ENCODE peak calls at places on chromosomes 7 and 10, in eight cellular contexts. One of them, this sample, is unnamed. For H3K4me1, the result is how much of the 10 kb centered on the place peaks cover.

GRCh38 chr10:77844713-77845454 is 81.7 kb downstream of the DLG5 start:
- DNase-seq in Peyer's patch: no peak
- DNase-seq in A549: peak
- DNase-seq in body of pancreas: no peak
- DNase-seq in cardiac muscle cell: no peak
- DNase-seq in left ventricle myocardium inferior: no peak
- DNase-seq in tibial artery: no peak
- DNase-seq in GM23338: peak
- DNase-seq in this sample: no peak

GRCh38 chr7:40808409-40808942 is 673.7 kb downstream of the SUGCT start:
- DNase-seq in cardiac muscle cell: no peak
- DNase-seq in GM23338: no peak
- DNase-seq in left ventricle myocardium inferior: no peak
- DNase-seq in body of pancreas: no peak
- DNase-seq in A549: no peak
- DNase-seq in Peyer's patch: no peak
- DNase-seq in tibial artery: no peak
- DNase-seq in this sample: no peak

GRCh38 chr10:90023950-90024349 is 322.6 kb downstream of the KIF20B start:
- DNase-seq in A549: no peak
- DNase-seq in GM23338: no peak
- DNase-seq in left ventricle myocardium inferior: no peak
- DNase-seq in body of pancreas: no peak
- DNase-seq in tibial artery: no peak
- DNase-seq in cardiac muscle cell: no peak
- DNase-seq in Peyer's patch: no peak
- DNase-seq in this sample: no peak

GRCh38 chr10:31100662-31101061 is 69.0 kb upstream of the ZNF438 start:
- DNase-seq in cardiac muscle cell: no peak
- DNase-seq in left ventricle myocardium inferior: no peak
- DNase-seq in GM23338: no peak
- DNase-seq in tibial artery: no peak
- DNase-seq in A549: no peak
- DNase-seq in body of pancreas: no peak
- DNase-seq in Peyer's patch: no peak
- DNase-seq in this sample: no peak

GRCh38 chr7:100583132-100584045 is 2.5 kb downstream of the LRCH4 start:
- DNase-seq in Peyer's patch: peak
- DNase-seq in left ventricle myocardium inferior: peak
- DNase-seq in tibial artery: peak
- DNase-seq in A549: no peak
- DNase-seq in body of pancreas: peak
- DNase-seq in GM23338: peak
- DNase-seq in cardiac muscle cell: peak
- DNase-seq in this sample: no peak

GRCh38 chr7:23216021-23216420 is 30.6 kb upstream of the GPNMB start:
- DNase-seq in left ventricle myocardium inferior: peak
- DNase-seq in tibial artery: peak
- DNase-seq in body of pancreas: no peak
- DNase-seq in GM23338: no peak
- DNase-seq in A549: no peak
- DNase-seq in Peyer's patch: no peak
- DNase-seq in cardiac muscle cell: no peak
- DNase-seq in this sample: no peak

GRCh38 chr10:117262296-117263293 is 21.7 kb downstream of the SLC18A2 start:
- DNase-seq in Peyer's patch: no peak
- DNase-seq in tibial artery: no peak
- DNase-seq in cardiac muscle cell: no peak
- DNase-seq in A549: no peak
- DNase-seq in body of pancreas: no peak
- DNase-seq in GM23338: no peak
- DNase-seq in left ventricle myocardium inferior: no peak
- DNase-seq in this sample: peak

GRCh38 chr7:7125993-7126392 is 56.4 kb upstream of the C1GALT1 start:
- DNase-seq in GM23338: no peak
- DNase-seq in left ventricle myocardium inferior: no peak
- DNase-seq in A549: no peak
- DNase-seq in body of pancreas: no peak
- DNase-seq in tibial artery: no peak
- DNase-seq in cardiac muscle cell: no peak
- DNase-seq in Peyer's patch: no peak
- DNase-seq in this sample: no peak

GRCh38 chr10:63429280-63429679 is 36.5 kb downstream of the JMJD1C start:
- DNase-seq in A549: no peak
- DNase-seq in GM23338: no peak
- DNase-seq in body of pancreas: no peak
- DNase-seq in left ventricle myocardium inferior: no peak
- DNase-seq in Peyer's patch: no peak
- DNase-seq in tibial artery: no peak
- DNase-seq in cardiac muscle cell: no peak
- DNase-seq in this sample: no peak

GRCh38 chr10:91493313-91493712 is 83.2 kb downstream of the HECTD2 start:
- DNase-seq in tibial artery: no peak
- DNase-seq in A549: peak
- DNase-seq in left ventricle myocardium inferior: no peak
- DNase-seq in body of pancreas: no peak
- DNase-seq in GM23338: peak
- DNase-seq in Peyer's patch: no peak
- DNase-seq in cardiac muscle cell: peak
- DNase-seq in this sample: no peak

GRCh38 chr7:99362801-99363200 is 11.7 kb upstream of the ARPC1B start:
- DNase-seq in GM23338: no peak
- DNase-seq in cardiac muscle cell: no peak
- DNase-seq in A549: no peak
- DNase-seq in body of pancreas: no peak
- DNase-seq in tibial artery: no peak
- DNase-seq in Peyer's patch: no peak
- DNase-seq in left ventricle myocardium inferior: no peak
- DNase-seq in this sample: no peak

GRCh38 chr10:18689498-18689897 is 30.3 kb downstream of the ARL5B start:
- DNase-seq in A549: no peak
- DNase-seq in GM23338: peak
- DNase-seq in tibial artery: no peak
- DNase-seq in cardiac muscle cell: peak
- DNase-seq in left ventricle myocardium inferior: no peak
- DNase-seq in Peyer's patch: no peak
- DNase-seq in body of pancreas: no peak
- DNase-seq in this sample: no peak

GRCh38 chr10:71844084-71844483 is 7.0 kb downstream of the PSAP start:
- DNase-seq in left ventricle myocardium inferior: no peak
- DNase-seq in Peyer's patch: no peak
- DNase-seq in cardiac muscle cell: no peak
- DNase-seq in body of pancreas: no peak
- DNase-seq in GM23338: no peak
- DNase-seq in tibial artery: no peak
- DNase-seq in A549: no peak
- DNase-seq in this sample: no peak

GRCh38 chr10:71840177-71840711 is 10.8 kb downstream of the PSAP start:
- DNase-seq in body of pancreas: peak
- DNase-seq in cardiac muscle cell: peak
- DNase-seq in GM23338: peak
- DNase-seq in tibial artery: peak
- DNase-seq in left ventricle myocardium inferior: peak
- DNase-seq in A549: peak
- DNase-seq in Peyer's patch: no peak
- DNase-seq in this sample: no peak

GRCh38 chr10:71842856-71843530 is 8.1 kb downstream of the PSAP start:
- DNase-seq in tibial artery: no peak
- DNase-seq in Peyer's patch: no peak
- DNase-seq in GM23338: no peak
- DNase-seq in cardiac muscle cell: peak
- DNase-seq in A549: no peak
- DNase-seq in left ventricle myocardium inferior: no peak
- DNase-seq in body of pancreas: no peak
- DNase-seq in this sample: no peak

GRCh38 chr10:71840936-71841335 is 10.1 kb downstream of the PSAP start:
- DNase-seq in body of pancreas: no peak
- DNase-seq in left ventricle myocardium inferior: no peak
- DNase-seq in cardiac muscle cell: no peak
- DNase-seq in tibial artery: no peak
- DNase-seq in Peyer's patch: no peak
- DNase-seq in A549: no peak
- DNase-seq in GM23338: no peak
- DNase-seq in this sample: no peak

DNA sequence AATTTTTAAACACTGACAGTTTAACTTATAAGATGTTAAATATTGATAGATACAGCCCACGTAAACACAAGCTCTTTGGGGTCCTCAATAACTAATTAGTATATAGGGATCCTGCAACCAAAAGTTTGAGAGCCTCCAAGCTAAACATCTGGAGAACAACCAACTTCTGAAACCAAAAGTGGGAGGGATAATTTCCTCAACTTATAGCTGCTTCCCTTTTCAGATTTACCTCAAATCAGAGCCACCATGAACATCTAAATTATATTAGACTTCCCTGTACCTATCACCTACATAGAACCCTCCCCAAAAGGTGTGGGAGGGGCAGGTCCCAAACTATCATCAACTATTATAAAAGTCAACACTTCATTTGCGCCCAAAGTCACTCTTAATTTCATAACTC is 8.6 kb downstream of the PSAP start:
- DNase-seq in left ventricle myocardium inferior: no peak
- DNase-seq in cardiac muscle cell: no peak
- DNase-seq in Peyer's patch: no peak
- DNase-seq in GM23338: no peak
- DNase-seq in body of pancreas: no peak
- DNase-seq in A549: no peak
- DNase-seq in tibial artery: no peak
- DNase-seq in this sample: no peak
- H3K4me1 ChIP-seq in left ventricle myocardium inferior: half or more
- H3K4me1 ChIP-seq in cardiac muscle cell: under half
- H3K4me1 ChIP-seq in Peyer's patch: under half
- H3K4me1 ChIP-seq in GM23338: under half
- H3K4me1 ChIP-seq in body of pancreas: half or more
- H3K4me1 ChIP-seq in A549: half or more
- H3K4me1 ChIP-seq in tibial artery: under half
- H3K4me1 ChIP-seq in this sample: half or more

GRCh38 chr7:17234398-17235021 is 63.9 kb upstream of the AHR start:
- DNase-seq in tibial artery: peak
- DNase-seq in cardiac muscle cell: no peak
- DNase-seq in left ventricle myocardium inferior: no peak
- DNase-seq in Peyer's patch: peak
- DNase-seq in A549: peak
- DNase-seq in GM23338: peak
- DNase-seq in body of pancreas: peak
- DNase-seq in this sample: no peak
- TF ChIP-seq CTCF in tibial artery: no peak
- TF ChIP-seq CTCF in cardiac muscle cell: peak
- TF ChIP-seq CTCF in left ventricle myocardium inferior: no peak
- TF ChIP-seq CTCF in Peyer's patch: no peak
- TF ChIP-seq CTCF in A549: no peak
- TF ChIP-seq CTCF in GM23338: no peak
- TF ChIP-seq CTCF in body of pancreas: no peak
- TF ChIP-seq CTCF in this sample: no peak

GRCh38 chr10:119287613-119287991 is 80.2 kb downstream of the GRK5 start:
- DNase-seq in GM23338: no peak
- DNase-seq in tibial artery: no peak
- DNase-seq in Peyer's patch: no peak
- DNase-seq in cardiac muscle cell: no peak
- DNase-seq in body of pancreas: no peak
- DNase-seq in A549: no peak
- DNase-seq in left ventricle myocardium inferior: no peak
- DNase-seq in this sample: no peak

GRCh38 chr10:119285495-119286267 is 78.3 kb downstream of the GRK5 start:
- DNase-seq in Peyer's patch: no peak
- DNase-seq in GM23338: no peak
- DNase-seq in tibial artery: no peak
- DNase-seq in body of pancreas: no peak
- DNase-seq in left ventricle myocardium inferior: no peak
- DNase-seq in cardiac muscle cell: no peak
- DNase-seq in A549: no peak
- DNase-seq in this sample: no peak

GRCh38 chr10:119286983-119287612 is 79.7 kb downstream of the GRK5 start:
- DNase-seq in body of pancreas: no peak
- DNase-seq in tibial artery: no peak
- DNase-seq in GM23338: no peak
- DNase-seq in cardiac muscle cell: no peak
- DNase-seq in left ventricle myocardium inferior: no peak
- DNase-seq in A549: no peak
- DNase-seq in Peyer's patch: no peak
- DNase-seq in this sample: no peak

GRCh38 chr10:119284679-119285096 is 77.3 kb downstream of the GRK5 start:
- DNase-seq in A549: no peak
- DNase-seq in tibial artery: peak
- DNase-seq in Peyer's patch: no peak
- DNase-seq in GM23338: no peak
- DNase-seq in left ventricle myocardium inferior: peak
- DNase-seq in cardiac muscle cell: peak
- DNase-seq in body of pancreas: no peak
- DNase-seq in this sample: no peak

DNA sequence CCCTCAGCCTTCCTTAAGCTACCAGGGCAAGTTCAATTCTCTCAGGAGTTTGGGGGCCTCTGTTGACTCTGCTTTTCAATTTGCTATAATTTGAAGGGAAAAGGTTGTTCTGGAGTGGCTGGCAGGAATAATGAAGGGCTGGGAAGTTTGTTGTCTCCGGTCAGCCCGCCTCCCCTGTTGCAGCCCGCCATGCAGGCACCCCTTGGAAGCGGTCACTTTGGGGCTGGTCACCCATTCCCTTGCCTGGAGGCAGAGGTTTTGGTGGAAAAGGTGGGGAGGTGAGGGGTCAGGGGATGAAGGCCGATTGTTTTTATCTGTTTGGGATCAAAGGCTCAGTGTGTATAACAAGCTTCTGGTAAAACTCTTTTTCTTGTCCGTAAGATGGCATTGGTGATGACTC is 79.1 kb downstream of the GRK5 start:
- DNase-seq in body of pancreas: no peak
- DNase-seq in A549: no peak
- DNase-seq in cardiac muscle cell: no peak
- DNase-seq in tibial artery: no peak
- DNase-seq in left ventricle myocardium inferior: no peak
- DNase-seq in GM23338: no peak
- DNase-seq in Peyer's patch: no peak
- DNase-seq in this sample: no peak
- H3K4me1 ChIP-seq in body of pancreas: under half
- H3K4me1 ChIP-seq in A549: under half
- H3K4me1 ChIP-seq in cardiac muscle cell: under half
- H3K4me1 ChIP-seq in tibial artery: under half
- H3K4me1 ChIP-seq in left ventricle myocardium inferior: half or more
- H3K4me1 ChIP-seq in GM23338: under half
- H3K4me1 ChIP-seq in Peyer's patch: under half
- H3K4me1 ChIP-seq in this sample: half or more

GRCh38 chr10:44284198-44285084 is 100.5 kb downstream of the CXCL12 start:
- DNase-seq in body of pancreas: no peak
- DNase-seq in left ventricle myocardium inferior: no peak
- DNase-seq in A549: no peak
- DNase-seq in GM23338: no peak
- DNase-seq in cardiac muscle cell: no peak
- DNase-seq in Peyer's patch: no peak
- DNase-seq in tibial artery: no peak
- DNase-seq in this sample: no peak
- TF ChIP-seq CTCF in body of pancreas: no peak
- TF ChIP-seq CTCF in left ventricle myocardium inferior: no peak
- TF ChIP-seq CTCF in A549: no peak
- TF ChIP-seq CTCF in GM23338: no peak
- TF ChIP-seq CTCF in cardiac muscle cell: no peak
- TF ChIP-seq CTCF in Peyer's patch: no peak
- TF ChIP-seq CTCF in tibial artery: no peak
- TF ChIP-seq CTCF in this sample: no peak

GRCh38 chr10:103836776-103837344 is 18.5 kb downstream of the SH3PXD2A start:
- DNase-seq in GM23338: no peak
- DNase-seq in A549: no peak
- DNase-seq in body of pancreas: no peak
- DNase-seq in Peyer's patch: no peak
- DNase-seq in tibial artery: no peak
- DNase-seq in left ventricle myocardium inferior: no peak
- DNase-seq in cardiac muscle cell: peak
- DNase-seq in this sample: no peak
- H3K4me1 ChIP-seq in GM23338: under half
- H3K4me1 ChIP-seq in A549: under half
- H3K4me1 ChIP-seq in body of pancreas: under half
- H3K4me1 ChIP-seq in Peyer's patch: under half
- H3K4me1 ChIP-seq in tibial artery: under half
- H3K4me1 ChIP-seq in left ventricle myocardium inferior: half or more
- H3K4me1 ChIP-seq in cardiac muscle cell: half or more
- H3K4me1 ChIP-seq in this sample: half or more

This sample was measured in vagina.